ENCODE peak calls at places on chromosomes 6 and 20, in ten cellular contexts. N is uterus, X is tibial nerve, U is spleen, Y is lung, Z is prostate gland, W is dorsolateral prefrontal cortex, H is colonic mucosa, C is left lung, P is stomach. F is an unnamed sample. For H3K27me3, the result is how much of the 10 kb centered on the place peaks cover.

GRCh38 chr6:16669227-16669626 is 92.0 kb downstream of the ATXN1 start:
- DNase-seq in N (no peak), X (no peak), U (no peak), Y (no peak), Z (no peak), W (no peak), H (no peak), C (no peak), P (peak), F (no peak)

GRCh38 chr6:39440039-39440426 is 117.5 kb upstream of the KCNK16 start:
- DNase-seq in N (no peak), X (no peak), U (no peak), Y (peak), Z (no peak), W (no peak), H (no peak), C (no peak), P (no peak), F (no peak)

GRCh38 chr20:40892642-40893041 is 136.0 kb upstream of the TOP1 start:
- DNase-seq in N (no peak), X (no peak), U (no peak), Y (no peak), Z (peak), W (no peak), H (no peak), C (no peak), P (no peak), F (no peak)

GRCh38 chr6:133040025-133040838 is 200.9 kb upstream of the EYA4 start:
- DNase-seq in N (no peak), X (no peak), U (no peak), Y (no peak), Z (no peak), W (no peak), H (no peak), C (no peak), P (no peak), F (peak)

GRCh38 chr6:106446287-106446885 is 85.9 kb downstream of the CRYBG1 start:
- DNase-seq in N (no peak), X (no peak), U (no peak), Y (no peak), Z (no peak), W (no peak), H (no peak), C (no peak), P (no peak), F (no peak)

GRCh38 chr6:13012271-13012670 is 295.7 kb downstream of the PHACTR1 start:
- DNase-seq in N (no peak), X (no peak), U (no peak), Y (no peak), Z (no peak), W (no peak), H (no peak), C (no peak), P (no peak), F (no peak)

GRCh38 chr20:835220-836045 is 1.9 kb downstream of the FAM110A start:
- DNase-seq in N (no peak), X (no peak), U (peak), Y (no peak), Z (no peak), W (no peak), H (no peak), C (no peak), P (peak), F (no peak)

GRCh38 chr6:149033454-149034241 is 283.9 kb upstream of the TAB2 start:
- DNase-seq in N (no peak), X (no peak), U (no peak), Y (no peak), Z (no peak), W (no peak), H (no peak), C (no peak), P (no peak), F (no peak)

GRCh38 chr6:6688283-6688682 is 99.8 kb downstream of the LY86 start:
- DNase-seq in N (no peak), X (no peak), U (no peak), Y (no peak), Z (no peak), W (no peak), H (no peak), C (no peak), P (peak), F (no peak)

GRCh38 chr6:156776841-156777576 is at the start of gene ARID1B:
- DNase-seq in N (peak), X (peak), U (peak), Y (peak), Z (peak), W (peak), H (peak), C (peak), P (peak), F (peak)

GRCh38 chr6:42142118-42142835 is at the start of gene C6orf132:
- DNase-seq in N (no peak), X (no peak), U (no peak), Y (peak), Z (peak), W (no peak), H (peak), C (peak), P (peak), F (peak)

GRCh38 chr20:47276856-47277541 is 79.5 kb downstream of the ZMYND8 start:
- DNase-seq in N (peak), X (no peak), U (no peak), Y (peak), Z (no peak), W (peak), H (peak), C (no peak), P (peak), F (no peak)

GRCh38 chr6:34145161-34146020 is 496 bp downstream of the GRM4 start:
- DNase-seq in N (no peak), X (no peak), U (peak), Y (no peak), Z (no peak), W (no peak), H (no peak), C (no peak), P (no peak), F (peak)

GRCh38 chr6:79453558-79454042 is 83.6 kb downstream of the LCA5 start:
- DNase-seq in N (no peak), X (no peak), U (no peak), Y (no peak), Z (peak), W (no peak), H (no peak), C (no peak), P (no peak), F (no peak)

GRCh38 chr20:21902391-21902790 is 196.9 kb downstream of the PAX1 start:
- DNase-seq in N (no peak), X (no peak), U (no peak), Y (no peak), Z (no peak), W (no peak), H (no peak), C (no peak), P (no peak), F (no peak)

GRCh38 chr6:151205971-151206600 is 33.7 kb upstream of the AKAP12 start:
- DNase-seq in N (no peak), X (no peak), U (no peak), Y (no peak), Z (no peak), W (no peak), H (no peak), C (no peak), P (no peak), F (no peak)

GRCh38 chr6:131948692-131949614 is 2.2 kb downstream of the CCN2 start:
- DNase-seq in N (peak), X (no peak), U (no peak), Y (no peak), Z (no peak), W (no peak), H (no peak), C (no peak), P (no peak), F (peak)

GRCh38 chr6:37038297-37039198 is 33.1 kb downstream of the FGD2 start:
- DNase-seq in N (peak), X (peak), U (no peak), Y (no peak), Z (no peak), W (peak), H (no peak), C (no peak), P (peak), F (peak)

GRCh38 chr6:156955494-156956183 is 178.5 kb downstream of the ARID1B start:
- DNase-seq in N (no peak), X (no peak), U (no peak), Y (no peak), Z (peak), W (no peak), H (peak), C (no peak), P (peak), F (no peak)

GRCh38 chr6:124223596-124223995 is 419.9 kb downstream of the NKAIN2 start:
- DNase-seq in N (no peak), X (no peak), U (no peak), Y (no peak), Z (no peak), W (no peak), H (no peak), C (no peak), P (no peak), F (no peak)

GRCh38 chr6:118263929-118264486 is 284.1 kb upstream of the PLN start:
- DNase-seq in N (no peak), X (no peak), U (no peak), Y (no peak), Z (no peak), W (no peak), H (no peak), C (no peak), P (no peak), F (peak)

GRCh38 chr6:6366778-6367177 is 46.3 kb upstream of the F13A1 start:
- DNase-seq in N (no peak), X (no peak), U (no peak), Y (no peak), Z (no peak), W (no peak), H (no peak), C (peak), P (no peak), F (no peak)

GRCh38 chr20:22453244-22454080 is 130.9 kb downstream of the FOXA2 start:
- DNase-seq in N (no peak), X (no peak), U (no peak), Y (no peak), Z (no peak), W (no peak), H (peak), C (no peak), P (no peak), F (peak)

GRCh38 chr6:27867941-27868705 is 44.1 kb downstream of the OR2B2 start:
- DNase-seq in N (no peak), X (no peak), U (no peak), Y (no peak), Z (no peak), W (no peak), H (no peak), C (no peak), P (no peak), F (no peak)

GRCh38 chr20:23286346-23286745 is 64.2 kb upstream of the NXT1 start:
- DNase-seq in N (no peak), X (no peak), U (peak), Y (no peak), Z (no peak), W (no peak), H (no peak), C (no peak), P (peak), F (no peak)

GRCh38 chr20:2751868-2752630 is 48.4 kb downstream of the CPXM1 start:
- DNase-seq in N (no peak), X (no peak), U (peak), Y (no peak), Z (peak), W (no peak), H (no peak), C (peak), P (peak), F (peak)

GRCh38 chr6:49556429-49556837 is 6.0 kb downstream of the C6orf141 start:
- DNase-seq in N (no peak), X (no peak), U (no peak), Y (peak), Z (no peak), W (no peak), H (peak), C (no peak), P (no peak), F (peak)

GRCh38 chr6:161984707-161985106 is 710.8 kb upstream of the AGPAT4 start:
- DNase-seq in N (no peak), X (no peak), U (no peak), Y (no peak), Z (no peak), W (no peak), H (no peak), C (no peak), P (no peak), F (no peak)

GRCh38 chr6:135180458-135181332 is at the start of gene MYB:
- DNase-seq in N (no peak), X (no peak), U (peak), Y (peak), Z (peak), W (no peak), H (peak), C (peak), P (peak), F (peak)

GRCh38 chr6:137341721-137342195 is 122.6 kb upstream of the IFNGR1 start:
- DNase-seq in N (no peak), X (no peak), U (no peak), Y (no peak), Z (no peak), W (peak), H (peak), C (peak), P (peak), F (no peak)

GRCh38 chr6:41371461-41371991 is 36.1 kb downstream of the NCR2 start:
- DNase-seq in N (no peak), X (no peak), U (peak), Y (peak), Z (no peak), W (no peak), H (peak), C (peak), P (peak), F (peak)

GRCh38 chr6:85490516-85491248 is 40.8 kb downstream of the NT5E start:
- DNase-seq in N (no peak), X (no peak), U (no peak), Y (no peak), Z (no peak), W (no peak), H (no peak), C (no peak), P (no peak), F (no peak)

GRCh38 chr20:8518878-8519277 is 386.8 kb downstream of the PLCB1 start:
- DNase-seq in N (no peak), X (no peak), U (no peak), Y (no peak), Z (no peak), W (no peak), H (no peak), C (no peak), P (no peak), F (no peak)

GRCh38 chr6:121881974-121882667 is 446.7 kb downstream of the GJA1 start:
- DNase-seq in N (no peak), X (no peak), U (no peak), Y (no peak), Z (no peak), W (no peak), H (no peak), C (no peak), P (no peak), F (no peak)

GRCh38 chr6:121884056-121884455 is 448.6 kb downstream of the GJA1 start:
- DNase-seq in N (no peak), X (no peak), U (no peak), Y (no peak), Z (no peak), W (no peak), H (no peak), C (no peak), P (no peak), F (no peak)

GRCh38 chr6:121876721-121877120 is 441.3 kb downstream of the GJA1 start:
- DNase-seq in N (no peak), X (no peak), U (no peak), Y (no peak), Z (no peak), W (no peak), H (no peak), C (no peak), P (no peak), F (no peak)

GRCh38 chr6:121884621-121885020 is 449.2 kb downstream of the GJA1 start:
- DNase-seq in N (no peak), X (no peak), U (no peak), Y (no peak), Z (no peak), W (no peak), H (no peak), C (no peak), P (no peak), F (no peak)

DNA sequence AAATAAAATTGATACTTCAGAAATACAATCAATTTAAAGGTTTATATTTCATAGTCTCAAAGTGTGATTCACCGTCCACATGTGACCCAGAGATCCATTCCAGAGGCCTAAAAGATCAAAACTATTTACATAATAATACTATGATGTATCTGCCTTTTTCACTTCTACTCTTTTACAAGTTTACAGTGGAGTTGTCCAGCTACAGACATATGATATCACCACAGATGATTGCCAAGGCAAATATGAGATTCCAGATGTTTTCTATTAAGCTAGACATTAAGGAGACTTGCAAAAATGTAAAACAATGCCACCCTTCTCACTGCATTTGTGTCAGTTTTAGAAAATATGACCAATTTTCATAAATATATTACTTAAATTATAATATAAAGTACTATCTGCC is 443.7 kb downstream of the GJA1 start:
- DNase-seq in N (no peak), X (no peak), U (no peak), Y (no peak), Z (no peak), W (no peak), H (no peak), C (no peak), P (no peak), F (no peak)
- TF ChIP-seq CTCF in N (no peak), X (no peak), U (no peak), Y (no peak), Z (no peak), W (no peak), H (no peak), C (no peak), P (no peak), F (no peak)

GRCh38 chr20:61376541-61377231 is 124.6 kb downstream of the CDH4 start:
- DNase-seq in N (no peak), X (no peak), U (peak), Y (no peak), Z (no peak), W (no peak), H (no peak), C (no peak), P (no peak), F (no peak)
- H3K27me3 ChIP-seq in N (under half), X (under half), U (under half), Y (under half), Z (under half), W (under half), H (under half), C (under half), P (under half), F (under half)

DNA sequence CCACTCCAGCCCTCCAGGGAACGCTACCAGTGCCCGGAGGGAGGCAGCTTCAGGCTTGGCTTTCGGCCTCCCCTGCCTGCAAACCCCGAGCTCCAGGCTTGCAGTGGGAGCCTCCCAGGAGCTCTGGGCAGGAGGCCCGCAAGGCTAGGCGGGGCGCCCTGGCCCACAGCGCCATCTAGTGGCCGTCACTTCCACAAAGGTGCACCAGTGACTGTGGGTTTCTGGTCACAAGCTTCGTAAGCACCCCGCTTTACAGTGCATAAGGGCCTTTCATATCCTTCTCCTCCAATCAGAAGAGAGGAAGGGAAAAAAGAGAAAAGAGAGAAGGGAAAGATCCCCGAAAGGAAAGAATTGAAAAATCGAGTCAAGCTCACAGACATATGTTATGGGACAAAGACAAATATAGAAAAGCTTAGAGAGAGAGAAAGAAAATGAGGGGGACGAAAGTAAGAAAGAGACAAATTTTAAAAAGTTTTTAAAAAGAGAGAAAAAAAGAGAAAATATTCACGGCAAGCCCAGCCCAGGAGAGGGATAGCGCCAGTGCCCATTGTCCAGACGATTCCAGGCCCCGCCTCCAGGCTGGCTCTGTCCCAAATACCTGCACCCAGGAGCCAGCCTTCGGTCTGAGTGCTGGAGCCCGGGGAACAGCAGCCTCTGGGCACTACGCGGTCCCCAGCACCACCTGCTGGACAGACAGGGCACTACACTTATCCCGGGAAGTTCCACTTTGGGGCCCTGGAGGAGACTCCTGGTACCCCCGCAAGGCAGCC is 207.1 kb downstream of the PREX1 start:
- DNase-seq in N (peak), X (peak), U (peak), Y (peak), Z (peak), W (peak), H (peak), C (peak), P (peak), F (peak)
- TF ChIP-seq CTCF in N (peak), X (peak), U (peak), Y (peak), Z (peak), W (peak), H (peak), C (peak), P (peak), F (peak)

DNA sequence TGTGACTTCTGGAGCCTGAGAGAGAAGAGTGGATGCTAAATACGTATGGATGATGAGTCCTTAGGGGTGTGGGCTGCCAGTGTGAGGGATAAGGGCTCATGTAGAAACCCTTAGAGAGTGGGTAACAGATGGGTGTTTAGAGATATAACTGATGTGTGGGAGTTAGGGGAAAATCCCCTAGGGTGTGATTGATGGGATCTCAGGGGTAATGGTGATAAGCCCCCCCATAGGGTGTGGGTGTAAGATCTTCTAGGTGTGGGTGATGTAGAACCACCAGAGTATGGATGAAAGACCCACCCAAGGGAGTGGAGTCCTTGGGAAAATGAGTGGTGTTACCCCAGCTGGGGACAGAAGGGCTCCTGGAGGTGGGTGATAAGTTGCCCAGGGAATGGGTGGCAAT is 26.3 kb downstream of the SLC12A5 start:
- DNase-seq in N (no peak), X (no peak), U (no peak), Y (no peak), Z (no peak), W (no peak), H (no peak), C (no peak), P (no peak), F (no peak)
- H3K27me3 ChIP-seq in N (under half), X (under half), U (under half), Y (under half), Z (under half), W (under half), H (under half), C (half or more), P (under half), F (under half)

DNA sequence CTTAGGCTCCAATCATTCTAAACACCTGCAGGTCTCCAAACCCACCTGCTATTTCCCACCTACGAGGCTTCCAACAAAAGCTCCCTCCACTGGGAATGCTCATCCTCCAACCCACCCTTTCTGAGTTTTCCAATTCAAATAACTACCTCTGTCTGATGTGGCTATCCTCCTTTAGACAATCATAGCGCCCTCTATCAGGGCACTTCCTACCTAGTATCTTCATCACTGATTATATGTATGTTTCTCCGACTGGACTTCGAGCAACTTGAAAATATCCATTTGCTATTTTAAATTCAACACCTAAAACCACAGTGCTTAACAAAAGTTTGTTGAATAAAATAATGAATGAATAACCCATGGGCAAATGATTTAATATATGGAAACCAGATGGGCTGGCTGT is 41.3 kb downstream of the MTFR2 start:
- DNase-seq in N (no peak), X (no peak), U (no peak), Y (no peak), Z (no peak), W (no peak), H (no peak), C (no peak), P (no peak), F (no peak)
- TF ChIP-seq CTCF in N (no peak), X (no peak), U (no peak), Y (no peak), Z (no peak), W (no peak), H (no peak), C (no peak), P (no peak), F (no peak)